ENCODE peak calls at places on chromosomes 13 and 19, in four cellular contexts. F, V, T and H are unnamed samples.

GRCh38 chr19:48169585-48169973 is 565 bp downstream of the LIG1 start:
- DNase-seq in T (peak; percentile 95), F (peak; percentile 30), V (peak; percentile 66), H (peak; percentile 75)

GRCh38 chr13:44274838-44275237 is 98.8 kb upstream of the SERP2 start:
- DNase-seq in V (no peak), T (no peak), F (no peak), H (peak; percentile 59)

GRCh38 chr19:4066682-4067395 is at the start of gene ZBTB7A:
- DNase-seq in T (peak; percentile 96), V (peak; percentile 68), F (peak; percentile 66), H (peak; percentile 84)

GRCh38 chr13:45219123-45219891 is 18.5 kb upstream of the KCTD4 start:
- DNase-seq in V (no peak), F (no peak), T (no peak), H (peak; percentile 28)

GRCh38 chr13:35957174-35957867 is 173.9 kb downstream of the DCLK1 start:
- DNase-seq in T (no peak), F (peak; percentile 21), V (peak; percentile 23), H (peak; percentile 20)

GRCh38 chr13:67204731-67205130 is 25.4 kb downstream of the PCDH9 start:
- DNase-seq in V (no peak), T (no peak), F (no peak), H (no peak)

GRCh38 chr13:103299079-103299478 is 232.9 kb upstream of the SLC10A2 start:
- DNase-seq in V (no peak), T (no peak), F (no peak), H (no peak)

GRCh38 chr13:35260316-35260715 is 216.2 kb downstream of the MAB21L1 start:
- DNase-seq in T (no peak), V (peak; percentile 6), F (no peak), H (no peak)

GRCh38 chr19:34041922-34042521 is 130.3 kb upstream of the LSM14A start:
- DNase-seq in T (peak; percentile 86), F (peak; percentile 20), V (peak; percentile 20), H (peak; percentile 42)

GRCh38 chr13:44583126-44583525 is 7.0 kb upstream of the TSC22D1 start:
- DNase-seq in F (no peak), T (no peak), V (no peak), H (no peak)

GRCh38 chr19:10111405-10111811 is at the start of gene P2RY11:
- DNase-seq in T (no peak), V (no peak), F (no peak), H (no peak)

GRCh38 chr13:113049981-113050380 is 55.6 kb upstream of the F7 start:
- DNase-seq in F (no peak), V (no peak), T (no peak), H (no peak)

GRCh38 chr13:66689037-66689619 is 541.0 kb downstream of the PCDH9 start:
- DNase-seq in F (no peak), V (no peak), T (no peak), H (no peak)

GRCh38 chr19:10517361-10517759 is at the start of gene S1PR5:
- DNase-seq in F (no peak), V (no peak), T (peak; percentile 81), H (peak; percentile 10)

GRCh38 chr19:35055715-35056179 is 14.2 kb downstream of the HPN start:
- DNase-seq in T (no peak), F (no peak), V (no peak), H (no peak)

GRCh38 chr13:99312493-99312883 is 5.3 kb upstream of the GPR183 start:
- DNase-seq in V (no peak), T (no peak), F (peak; percentile 99), H (peak; percentile 99)

GRCh38 chr19:36152886-36153525 is 759 bp upstream of the COX7A1 start:
- DNase-seq in V (no peak), F (no peak), T (no peak), H (no peak)

GRCh38 chr19:55584871-55585270 is 4.2 kb upstream of the ZNF579 start:
- DNase-seq in V (no peak), T (no peak), F (no peak), H (no peak)

GRCh38 chr19:16871870-16872269 is 16.9 kb upstream of the F2RL3 start:
- DNase-seq in F (no peak), T (peak; percentile 46), V (no peak), H (peak; percentile 81)

GRCh38 chr19:32674153-32674958 is 624 bp downstream of the ANKRD27 start:
- DNase-seq in F (no peak), V (no peak), T (peak; percentile 56), H (no peak)

GRCh38 chr19:5338661-5339469 is 1.7 kb downstream of the PTPRS start:
- DNase-seq in T (no peak), F (no peak), V (no peak), H (no peak)

GRCh38 chr13:45209229-45209628 is 8.4 kb upstream of the KCTD4 start:
- DNase-seq in T (no peak), F (no peak), V (peak; percentile 76), H (no peak)

GRCh38 chr13:72221276-72221962 is 354.4 kb upstream of the DACH1 start:
- DNase-seq in F (no peak), T (peak; percentile 68), V (peak; percentile 46), H (no peak)

GRCh38 chr13:101570410-101570809 is 117.9 kb downstream of the ITGBL1 start:
- DNase-seq in V (peak; percentile 61), F (no peak), T (no peak), H (no peak)

GRCh38 chr13:41017744-41018582 is 1.2 kb downstream of the ELF1 start:
- DNase-seq in F (no peak), T (no peak), V (peak; percentile 19), H (no peak)
- H3K4me3 ChIP-seq in F (no peak overlapping the region), T (peak overlapping the region; percentile 36), V (peak overlapping the region; percentile 73), H (no peak overlapping the region)

GRCh38 chr13:32610977-32611376 is 24.7 kb downstream of the PDS5B start:
- DNase-seq in T (no peak), V (no peak), F (no peak), H (no peak)
- H3K4me3 ChIP-seq in T (no peak overlapping the region), V (no peak overlapping the region), F (no peak overlapping the region), H (no peak overlapping the region)

GRCh38 chr19:17874423-17875135 is 2.8 kb downstream of the SLC5A5 start:
- DNase-seq in F (no peak), V (no peak), T (no peak), H (no peak)

GRCh38 chr19:17872251-17873001 is 681 bp downstream of the SLC5A5 start:
- DNase-seq in V (no peak), F (no peak), T (peak; percentile 77), H (no peak)

GRCh38 chr19:17871878-17872250 is at the start of gene SLC5A5:
- DNase-seq in V (no peak), T (no peak), F (no peak), H (no peak)

GRCh38 chr19:17871032-17871877 is 490 bp upstream of the SLC5A5 start:
- DNase-seq in T (no peak), F (no peak), V (no peak), H (no peak)

DNA sequence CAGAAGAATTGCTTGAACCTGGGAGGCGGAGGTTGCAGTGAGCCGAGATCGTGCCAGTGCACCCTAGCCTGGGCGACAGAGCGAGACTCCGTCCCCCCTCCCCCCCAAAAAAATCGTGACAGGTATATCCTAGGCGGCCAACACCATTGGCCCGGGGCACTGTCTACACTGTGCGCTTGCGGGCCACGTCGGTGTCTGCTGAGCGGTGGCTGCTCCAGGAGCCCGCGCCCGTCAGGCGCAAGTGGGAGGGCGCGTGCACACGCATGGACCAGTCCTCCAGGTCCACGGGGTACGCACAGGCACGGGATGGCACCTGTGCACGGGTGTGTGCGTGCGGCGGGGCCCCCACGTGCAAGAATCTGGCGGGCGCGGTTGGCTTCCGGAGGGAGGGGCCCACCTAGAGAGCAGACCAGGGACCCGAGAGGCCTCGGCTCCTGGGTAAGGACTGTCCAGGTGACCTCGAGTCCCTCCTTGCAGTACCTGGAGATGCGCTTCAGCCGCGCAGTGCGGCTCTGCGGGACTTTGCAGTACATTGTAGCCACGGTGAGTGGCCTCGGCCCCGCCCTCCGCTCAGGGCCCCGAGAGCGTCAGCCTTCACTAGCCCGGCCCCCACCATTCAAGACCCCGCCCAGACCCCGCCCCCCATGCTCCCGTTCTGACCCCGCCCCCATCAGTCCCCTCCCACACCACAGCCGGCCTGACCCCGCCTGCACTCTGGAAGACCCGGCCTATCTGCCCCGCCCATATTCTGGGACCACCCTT is 2.1 kb downstream of the SLC5A5 start:
- DNase-seq in F (no peak), V (peak; percentile 37), T (no peak), H (no peak)
- H3K4me3 ChIP-seq in F (no peak overlapping the region), V (peak overlapping the region; percentile 6), T (no peak overlapping the region), H (peak overlapping the region; percentile 25)

GRCh38 chr19:12847159-12848139 is 9.1 kb downstream of the MAST1 start:
- DNase-seq in F (peak; percentile 68), T (peak; percentile 93), V (peak; percentile 78), H (peak; percentile 77)
- H3K4me3 ChIP-seq in F (peak overlapping the region; percentile 37), T (no peak overlapping the region), V (peak overlapping the region; percentile 34), H (peak overlapping the region; percentile 32)

GRCh38 chr19:1942934-1943555 is 2.1 kb downstream of the CSNK1G2 start:
- DNase-seq in T (peak; percentile 80), V (no peak), F (no peak), H (no peak)

GRCh38 chr19:1945899-1946298 is 4.9 kb downstream of the CSNK1G2 start:
- DNase-seq in F (no peak), T (peak; percentile 76), V (no peak), H (peak; percentile 44)

GRCh38 chr19:1943661-1944087 is 2.7 kb downstream of the CSNK1G2 start:
- DNase-seq in V (no peak), T (peak; percentile 72), F (no peak), H (no peak)

GRCh38 chr19:1944916-1945561 is 4.1 kb downstream of the CSNK1G2 start:
- DNase-seq in T (peak; percentile 68), V (no peak), F (no peak), H (no peak)

GRCh38 chr19:1944088-1944915 is 3.3 kb downstream of the CSNK1G2 start:
- DNase-seq in V (no peak), T (peak; percentile 81), F (no peak), H (no peak)
- H3K4me3 ChIP-seq in V (no peak overlapping the region), T (no peak overlapping the region), F (no peak overlapping the region), H (no peak overlapping the region)

GRCh38 chr13:39035799-39036198 is 2.1 kb downstream of the PROSER1 start:
- DNase-seq in T (no peak), V (no peak), F (no peak), H (peak; percentile 24)
- H3K4me3 ChIP-seq in T (peak overlapping the region; percentile 76), V (peak overlapping the region; percentile 77), F (peak overlapping the region; percentile 94), H (peak overlapping the region; percentile 95)

GRCh38 chr13:29196409-29197074 is 376.4 kb downstream of the MTUS2 start:
- DNase-seq in T (no peak), V (no peak), F (no peak), H (no peak)
- H3K4me3 ChIP-seq in T (no peak overlapping the region), V (no peak overlapping the region), F (no peak overlapping the region), H (no peak overlapping the region)